ENCODE peak calls at places on chromosomes 4 and X, in six cellular contexts. L is fibroblast of lung, D is brain microvascular endothelial cell, Z is fibroblast of pulmonary artery, C is AG04450, Q is GM06990. W is an unnamed sample.

GRCh38 chr4:155392486-155393184 is 15.9 kb upstream of the MAP9 start:
- DNase-seq in L (peak; percentile 78), D (peak; percentile 87), Z (peak; percentile 70), C (peak; percentile 38), Q (no peak), W (peak; percentile 78)

GRCh38 chr4:153126137-153126536 is 78.1 kb upstream of the TRIM2 start:
- DNase-seq in L (no peak), D (no peak), Z (no peak), C (no peak), Q (no peak), W (no peak)

GRCh38 chr4:23999714-24000113 is 109.9 kb upstream of the PPARGC1A start:
- DNase-seq in L (peak; percentile 26), D (no peak), Z (no peak), C (no peak), Q (no peak), W (no peak)

GRCh38 chr4:158787718-158788441 is 19.1 kb downstream of the FNIP2 start:
- DNase-seq in L (no peak), D (no peak), Z (no peak), C (no peak), Q (no peak), W (no peak)

GRCh38 chrX:41512394-41512793 is 65.3 kb downstream of the NYX start:
- DNase-seq in L (no peak), D (no peak), Z (no peak), C (no peak), Q (peak; percentile 17), W (no peak)

GRCh38 chr4:146790515-146790914 is 151.8 kb downstream of the POU4F2 start:
- DNase-seq in L (no peak), D (no peak), Z (no peak), C (no peak), Q (no peak), W (no peak)

GRCh38 chr4:142201041-142201440 is 564.7 kb downstream of the IL15 start:
- DNase-seq in L (peak; percentile 7), D (no peak), Z (peak; percentile 44), C (no peak), Q (no peak), W (peak; percentile 56)

GRCh38 chrX:42602566-42602965 is 175.4 kb downstream of the PPP1R2C start:
- DNase-seq in L (no peak), D (no peak), Z (no peak), C (no peak), Q (no peak), W (no peak)

GRCh38 chrX:29376584-29376983 is 789.3 kb downstream of the IL1RAPL1 start:
- DNase-seq in L (no peak), D (no peak), Z (no peak), C (no peak), Q (no peak), W (no peak)

GRCh38 chrX:41198410-41198809 is 113.2 kb downstream of the USP9X start:
- DNase-seq in L (no peak), D (no peak), Z (no peak), C (no peak), Q (no peak), W (no peak)

GRCh38 chr4:140012688-140013087 is 141.3 kb downstream of the MAML3 start:
- DNase-seq in L (peak; percentile 96), D (peak; percentile 89), Z (peak; percentile 82), C (peak; percentile 77), Q (no peak), W (peak; percentile 94)

GRCh38 chr4:112759313-112759712 is 122.4 kb downstream of the LARP7 start:
- DNase-seq in L (no peak), D (no peak), Z (no peak), C (no peak), Q (no peak), W (no peak)

GRCh38 chr4:62271107-62271506 is 1071.0 kb downstream of the ADGRL3 start:
- DNase-seq in L (no peak), D (no peak), Z (no peak), C (no peak), Q (no peak), W (no peak)

DNA sequence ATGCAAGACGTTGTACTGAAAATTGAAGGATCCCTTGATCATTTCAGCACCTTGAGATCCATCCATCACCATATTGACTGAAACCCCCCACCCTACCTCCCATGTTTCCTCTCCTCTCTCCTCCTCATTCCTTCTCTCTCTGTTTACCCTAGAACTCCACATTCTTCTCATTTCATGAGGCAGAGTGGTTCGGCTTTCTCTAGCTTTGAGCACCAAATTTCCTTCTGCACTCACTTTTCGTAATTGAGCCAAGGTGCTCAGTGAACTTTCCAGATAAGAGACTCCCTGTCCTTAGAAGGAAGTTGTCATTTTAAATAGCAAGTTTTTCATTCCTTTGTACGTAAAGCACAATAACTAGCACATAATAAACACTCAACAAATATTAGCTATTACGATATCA is 108.3 kb upstream of the SLC34A2 start:
- DNase-seq in L (no peak), D (no peak), Z (no peak), C (no peak), Q (no peak), W (no peak)
- H3K4me3 ChIP-seq in L (no peak overlapping the region), D (no peak overlapping the region), Z (no peak overlapping the region), C (no peak overlapping the region), Q (no peak overlapping the region), W (no peak overlapping the region)

GRCh38 chr4:105994061-105994460 is 98.8 kb downstream of the NPNT start:
- DNase-seq in L (no peak), D (no peak), Z (no peak), C (no peak), Q (no peak), W (no peak)

GRCh38 chr4:105992641-105993305 is 97.5 kb downstream of the NPNT start:
- DNase-seq in L (no peak), D (no peak), Z (no peak), C (no peak), Q (no peak), W (peak; percentile 35)

GRCh38 chr4:105990933-105991332 is 95.7 kb downstream of the NPNT start:
- DNase-seq in L (peak; percentile 10), D (peak; percentile 65), Z (peak; percentile 63), C (no peak), Q (no peak), W (peak; percentile 84)

GRCh38 chr4:105989411-105990242 is 94.4 kb downstream of the NPNT start:
- DNase-seq in L (no peak), D (no peak), Z (no peak), C (no peak), Q (no peak), W (no peak)

GRCh38 chr4:105991726-105992125 is 96.5 kb downstream of the NPNT start:
- DNase-seq in L (no peak), D (no peak), Z (no peak), C (no peak), Q (no peak), W (no peak)
- TF ChIP-seq CTCF in L (no peak), D (peak; percentile 5), Z (no peak), C (no peak), Q (no peak), W (no peak)

DNA sequence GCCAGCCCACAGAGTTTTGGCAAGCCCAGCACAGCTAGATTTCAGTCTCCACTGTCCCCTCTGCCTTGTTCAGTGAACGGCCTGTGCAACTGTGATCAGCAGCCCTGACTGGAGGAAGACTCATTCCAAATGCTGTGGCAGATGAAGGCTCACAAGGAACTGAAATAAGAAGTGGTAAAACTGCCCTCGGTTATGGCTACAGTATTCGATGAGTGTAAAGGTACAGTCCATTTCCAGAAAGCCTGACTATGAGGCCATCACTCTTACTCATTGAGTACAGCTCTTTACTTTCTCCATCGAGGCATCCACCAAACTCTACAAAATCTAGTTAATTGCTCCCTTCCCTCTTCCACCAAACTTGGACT is 69.1 kb downstream of the RHOH start:
- DNase-seq in L (no peak), D (no peak), Z (no peak), C (no peak), Q (no peak), W (no peak)
- H3K4me3 ChIP-seq in L (no peak overlapping the region), D (no peak overlapping the region), Z (no peak overlapping the region), C (no peak overlapping the region), Q (no peak overlapping the region), W (no peak overlapping the region)

GRCh38 chrX:149487292-149487691 is 17.8 kb downstream of the IDS start:
- DNase-seq in L (no peak), D (no peak), Z (no peak), C (no peak), Q (no peak), W (no peak)
- TF ChIP-seq CTCF in L (peak; percentile 19), D (peak; percentile 51), Z (peak; percentile 29), C (peak; percentile 15), Q (peak; percentile 25), W (peak; percentile 45)

DNA sequence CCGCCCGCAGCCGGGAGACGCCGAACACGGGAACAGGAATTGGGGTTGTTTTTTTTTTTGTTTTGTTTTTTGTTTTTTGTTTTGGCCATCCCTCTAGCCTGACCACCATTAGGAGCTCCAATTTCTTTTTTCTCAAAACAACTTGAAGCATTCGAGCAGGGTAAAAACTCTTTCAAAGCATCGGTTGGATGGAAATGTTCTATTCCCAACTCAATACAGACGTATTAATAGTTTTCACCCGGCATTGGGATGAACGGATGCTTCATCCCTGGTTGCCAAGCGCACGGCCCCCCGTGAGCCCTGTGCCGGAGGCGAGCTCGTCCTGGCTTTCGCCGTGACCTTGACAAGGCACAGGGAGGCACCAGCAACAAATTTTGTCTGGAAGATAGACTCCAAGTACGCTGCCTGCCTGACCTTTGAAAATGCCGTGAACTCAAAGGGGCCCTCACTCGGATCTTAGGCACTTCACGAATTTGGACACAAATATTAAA is 352 bp upstream of the MAP3K15 start:
- DNase-seq in L (no peak), D (no peak), Z (no peak), C (no peak), Q (no peak), W (no peak)
- H3K4me3 ChIP-seq in L (no peak overlapping the region), D (no peak overlapping the region), Z (no peak overlapping the region), C (no peak overlapping the region), Q (no peak overlapping the region), W (no peak overlapping the region)

GRCh38 chrX:112759512-112759911 is 79.8 kb upstream of the LHFPL1 start:
- DNase-seq in L (no peak), D (no peak), Z (no peak), C (no peak), Q (no peak), W (no peak)
- TF ChIP-seq CTCF in L (no peak), D (no peak), Z (no peak), C (no peak), Q (no peak), W (no peak)

GRCh38 chr4:70651864-70652506 is 14.3 kb downstream of the JCHAIN start:
- DNase-seq in L (peak; percentile 66), D (no peak), Z (peak; percentile 64), C (no peak), Q (no peak), W (peak; percentile 58)
- H3K4me3 ChIP-seq in L (no peak overlapping the region), D (peak overlapping the region; percentile 26), Z (no peak overlapping the region), C (no peak overlapping the region), Q (no peak overlapping the region), W (peak overlapping the region; percentile 1)

GRCh38 chrX:150062292-150063137 is 124.2 kb upstream of the EOLA2 start:
- DNase-seq in L (peak; percentile 77), D (peak; percentile 23), Z (peak; percentile 54), C (no peak), Q (no peak), W (peak; percentile 44)
- TF ChIP-seq CTCF in L (no peak), D (peak; percentile 26), Z (peak; percentile 17), C (no peak), Q (no peak), W (peak; percentile 17)